ENCODE peak calls at places on chromosome 9, in seven cellular contexts. P is mesenchymal stem cell, T is H1, X is IMR-90, F is mesendoderm, H is H9, D is trophoblast cell. R is an unnamed sample.

GRCh38 chr9:91411096-91411771 is 12.4 kb downstream of the NFIL3 start:
- DNase-seq in P (peak; percentile 48), T (no peak), X (peak; percentile 47), F (no peak), H (no peak), D (peak; percentile 73), R (no peak)

GRCh38 chr9:33737811-33738606 is 57.4 kb upstream of the PRSS3 start:
- DNase-seq in P (peak; percentile 63), T (peak; percentile 65), X (peak; percentile 62), F (peak; percentile 81), H (peak; percentile 83), D (peak; percentile 65), R (peak; percentile 12)

GRCh38 chr9:33180526-33181184 is 13.5 kb upstream of the B4GALT1 start:
- DNase-seq in P (no peak), T (no peak), X (peak; percentile 70), F (peak; percentile 60), H (no peak), D (peak; percentile 88), R (no peak)

GRCh38 chr9:110015759-110016158 is 192.2 kb downstream of the C9orf152 start:
- DNase-seq in P (peak; percentile 69), T (no peak), X (peak; percentile 94), F (peak; percentile 60), H (no peak), D (peak; percentile 91), R (no peak)

GRCh38 chr9:36163049-36163839 is 5.9 kb upstream of the CCIN start:
- DNase-seq in P (peak; percentile 84), T (peak; percentile 85), X (peak; percentile 86), F (peak; percentile 98), H (peak; percentile 92), D (no peak), R (no peak)

GRCh38 chr9:134496413-134497282 is 145.0 kb upstream of the COL5A1 start:
- DNase-seq in P (peak; percentile 36), T (no peak), X (peak; percentile 74), F (no peak), H (no peak), D (peak; percentile 22), R (no peak)

GRCh38 chr9:104844710-104845109 is 80.8 kb downstream of the NIPSNAP3B start:
- DNase-seq in P (no peak), T (no peak), X (no peak), F (no peak), H (no peak), D (no peak), R (no peak)

GRCh38 chr9:132356276-132356924 is 1.6 kb upstream of the SETX start:
- DNase-seq in P (no peak), T (no peak), X (no peak), F (no peak), H (no peak), D (no peak), R (no peak)

GRCh38 chr9:136799854-136800657 is 3.9 kb downstream of the CCDC183 start:
- DNase-seq in P (peak; percentile 76), T (peak; percentile 91), X (peak; percentile 24), F (peak; percentile 92), H (peak; percentile 94), D (peak; percentile 80), R (peak; percentile 93)

GRCh38 chr9:13804532-13804931 is 509.4 kb downstream of the NFIB start:
- DNase-seq in P (no peak), T (no peak), X (peak; percentile 17), F (no peak), H (no peak), D (no peak), R (no peak)

GRCh38 chr9:77177894-77178794 is 810 bp downstream of the VPS13A start:
- DNase-seq in P (peak; percentile 70), T (peak; percentile 69), X (peak; percentile 31), F (peak; percentile 53), H (peak; percentile 49), D (peak; percentile 46), R (peak; percentile 35)

GRCh38 chr9:72586388-72587160 is 65.2 kb downstream of the TMC1 start:
- DNase-seq in P (peak; percentile 95), T (no peak), X (peak; percentile 90), F (no peak), H (no peak), D (peak; percentile 48), R (no peak)

GRCh38 chr9:72585737-72586136 is 64.3 kb downstream of the TMC1 start:
- DNase-seq in P (peak; percentile 89), T (no peak), X (peak; percentile 83), F (no peak), H (no peak), D (no peak), R (no peak)

GRCh38 chr9:72579880-72580570 is 58.6 kb downstream of the TMC1 start:
- DNase-seq in P (peak; percentile 53), T (no peak), X (peak; percentile 71), F (no peak), H (no peak), D (peak; percentile 50), R (no peak)

GRCh38 chr9:72579190-72579589 is 57.8 kb downstream of the TMC1 start:
- DNase-seq in P (peak; percentile 50), T (no peak), X (peak; percentile 63), F (no peak), H (no peak), D (peak; percentile 66), R (no peak)

GRCh38 chr9:72583370-72583769 is 62.0 kb downstream of the TMC1 start:
- DNase-seq in P (no peak), T (no peak), X (no peak), F (no peak), H (no peak), D (no peak), R (no peak)
- H3K23ac ChIP-seq in P (no peak overlapping the region), T (no peak overlapping the region), X (no peak overlapping the region), F (no peak overlapping the region), H (no peak overlapping the region), D (no peak overlapping the region), R (no peak overlapping the region)

DNA sequence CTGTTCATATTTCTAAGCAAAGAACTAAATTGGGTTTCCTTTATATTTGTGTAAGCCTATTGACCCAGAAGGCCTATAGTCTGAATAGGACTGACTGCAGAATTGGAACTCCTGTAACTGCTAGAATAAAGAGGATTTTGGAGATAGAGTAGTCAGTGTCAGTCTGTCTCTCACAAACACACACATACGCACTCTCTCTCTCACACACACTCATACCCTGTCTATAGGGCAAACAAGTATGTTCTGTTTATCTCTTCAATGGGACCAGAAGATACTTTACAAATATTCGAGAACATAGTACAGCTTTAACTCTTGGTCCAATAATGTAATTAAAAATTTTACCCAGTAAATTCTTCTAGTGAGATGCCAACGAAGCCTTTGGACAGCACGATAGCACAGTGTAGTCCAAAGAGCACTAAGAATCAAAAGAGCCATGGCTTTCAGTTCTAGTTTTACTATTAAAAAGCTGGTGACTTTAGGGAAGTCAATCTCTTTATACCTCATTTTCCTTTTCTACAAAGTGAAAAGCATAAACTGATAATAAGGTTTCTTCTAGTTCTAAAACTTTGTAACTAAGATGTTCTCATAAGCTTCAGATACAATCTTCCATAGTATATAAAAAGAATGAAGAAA is 19.3 kb downstream of the ABHD17B start:
- DNase-seq in P (no peak), T (no peak), X (no peak), F (no peak), H (no peak), D (no peak), R (no peak)
- H3K23ac ChIP-seq in P (no peak overlapping the region), T (no peak overlapping the region), X (no peak overlapping the region), F (no peak overlapping the region), H (no peak overlapping the region), D (no peak overlapping the region), R (no peak overlapping the region)

DNA sequence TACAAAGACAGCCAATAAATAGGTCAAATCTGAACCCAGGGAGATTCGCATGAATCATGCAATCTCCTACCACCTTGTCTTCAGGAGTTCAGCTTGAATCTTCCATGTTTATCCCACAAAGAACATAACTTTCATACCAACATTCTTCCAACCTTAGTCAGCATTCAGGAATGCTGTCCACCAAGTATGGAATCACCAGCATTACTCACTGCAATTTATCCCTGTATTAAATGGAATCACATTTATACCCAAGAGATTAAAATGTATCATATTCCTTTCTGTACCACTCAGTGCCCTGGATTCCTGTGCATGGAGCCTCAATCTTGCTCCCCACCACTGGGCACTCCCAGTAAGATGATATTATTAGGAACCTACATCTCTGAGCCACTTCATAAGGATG is 162.6 kb downstream of the GLIS3 start:
- DNase-seq in P (peak; percentile 86), T (no peak), X (peak; percentile 97), F (peak; percentile 90), H (no peak), D (peak; percentile 93), R (no peak)
- H3K23ac ChIP-seq in P (no peak overlapping the region), T (no peak overlapping the region), X (peak overlapping the region; percentile 43), F (no peak overlapping the region), H (no peak overlapping the region), D (no peak overlapping the region), R (no peak overlapping the region)

GRCh38 chr9:131289301-131290038 is at the start of gene PLPP7:
- DNase-seq in P (peak; percentile 21), T (peak; percentile 77), X (peak; percentile 48), F (peak; percentile 74), H (peak; percentile 86), D (no peak), R (no peak)
- H3K23ac ChIP-seq in P (no peak within 1 kb of the TSS), T (no peak within 1 kb of the TSS), X (no peak within 1 kb of the TSS), F (no peak within 1 kb of the TSS), H (no peak within 1 kb of the TSS), D (no peak within 1 kb of the TSS), R (peak within 1 kb of the TSS; percentile 86)

GRCh38 chr9:92480332-92480771 is 2.0 kb downstream of the ASPN start:
- DNase-seq in P (peak; percentile 73), T (no peak), X (peak; percentile 54), F (no peak), H (no peak), D (no peak), R (no peak)

GRCh38 chr9:92484563-92484962 is 2.3 kb upstream of the ASPN start:
- DNase-seq in P (peak; percentile 41), T (no peak), X (no peak), F (no peak), H (no peak), D (no peak), R (no peak)

GRCh38 chr9:92481029-92481633 is 1.2 kb downstream of the ASPN start:
- DNase-seq in P (no peak), T (no peak), X (no peak), F (peak; percentile 22), H (no peak), D (no peak), R (no peak)

GRCh38 chr9:92483896-92484545 is 1.7 kb upstream of the ASPN start:
- DNase-seq in P (peak; percentile 55), T (no peak), X (peak; percentile 46), F (no peak), H (no peak), D (peak; percentile 20), R (no peak)

GRCh38 chr9:92482336-92482735 is at the start of gene ASPN:
- DNase-seq in P (no peak), T (no peak), X (peak; percentile 71), F (no peak), H (no peak), D (no peak), R (no peak)
- H3K23ac ChIP-seq in P (no peak within 1 kb of the TSS), T (no peak within 1 kb of the TSS), X (no peak within 1 kb of the TSS), F (no peak within 1 kb of the TSS), H (no peak within 1 kb of the TSS), D (no peak within 1 kb of the TSS), R (no peak within 1 kb of the TSS)

DNA sequence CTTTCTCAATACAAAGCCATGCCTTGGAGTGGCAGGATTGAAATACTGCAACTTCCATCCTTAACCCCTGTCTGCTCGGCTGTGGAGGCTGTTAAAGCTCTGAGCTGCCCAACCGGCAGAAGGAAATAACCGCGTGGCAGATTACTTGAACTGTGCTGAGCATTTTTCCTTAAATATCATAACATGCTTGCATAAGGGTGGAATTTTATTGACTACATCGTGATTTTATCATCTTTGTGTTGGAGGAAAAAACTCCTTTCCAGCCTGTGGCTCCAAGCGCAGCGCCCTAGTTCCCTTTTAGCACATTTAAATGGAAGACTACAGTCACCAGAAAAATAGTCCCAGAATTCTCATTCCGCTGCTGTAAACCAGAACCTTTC is 1.6 kb downstream of the SHC3 start:
- DNase-seq in P (peak; percentile 67), T (no peak), X (peak; percentile 58), F (peak; percentile 54), H (no peak), D (no peak), R (no peak)
- H3K23ac ChIP-seq in P (no peak overlapping the region), T (no peak overlapping the region), X (peak overlapping the region; percentile 86), F (no peak overlapping the region), H (no peak overlapping the region), D (no peak overlapping the region), R (no peak overlapping the region)